ENCODE peak calls at places on chromosomes 2 and 18, in ten cellular contexts. One of them, this sample, is unnamed.

GRCh38 chr2:129254718-129255117 is 724.7 kb upstream of the RAB6C start:
- DNase-seq in spleen: no peak
- DNase-seq in GM23338: no peak
- DNase-seq in kidney epithelial cell: no peak
- DNase-seq in stomach: no peak
- DNase-seq in ACHN: no peak
- DNase-seq in activated naive CD4-positive, alpha-beta T cell treated with Interleukin-2 at 50 U/mL for 16 hours: no peak
- DNase-seq in GM23248: no peak
- DNase-seq in naive thymus-derived CD8-positive, alpha-beta T cell: no peak
- DNase-seq in AG20443: no peak
- DNase-seq in this sample: no peak

GRCh38 chr2:16277117-16277516 is 336.8 kb downstream of the MYCN start:
- DNase-seq in spleen: no peak
- DNase-seq in GM23338: no peak
- DNase-seq in kidney epithelial cell: no peak
- DNase-seq in stomach: no peak
- DNase-seq in ACHN: no peak
- DNase-seq in activated naive CD4-positive, alpha-beta T cell treated with Interleukin-2 at 50 U/mL for 16 hours: no peak
- DNase-seq in GM23248: no peak
- DNase-seq in naive thymus-derived CD8-positive, alpha-beta T cell: no peak
- DNase-seq in AG20443: no peak
- DNase-seq in this sample: no peak

GRCh38 chr2:218020281-218020680 is 17.5 kb upstream of the TNS1 start:
- DNase-seq in spleen: peak
- DNase-seq in GM23338: no peak
- DNase-seq in kidney epithelial cell: no peak
- DNase-seq in stomach: no peak
- DNase-seq in ACHN: no peak
- DNase-seq in activated naive CD4-positive, alpha-beta T cell treated with Interleukin-2 at 50 U/mL for 16 hours: no peak
- DNase-seq in GM23248: no peak
- DNase-seq in naive thymus-derived CD8-positive, alpha-beta T cell: no peak
- DNase-seq in AG20443: no peak
- DNase-seq in this sample: no peak

GRCh38 chr2:58045580-58046334 is 849 bp upstream of the VRK2 start:
- DNase-seq in spleen: peak
- DNase-seq in GM23338: no peak
- DNase-seq in kidney epithelial cell: no peak
- DNase-seq in stomach: no peak
- DNase-seq in ACHN: no peak
- DNase-seq in activated naive CD4-positive, alpha-beta T cell treated with Interleukin-2 at 50 U/mL for 16 hours: no peak
- DNase-seq in GM23248: no peak
- DNase-seq in naive thymus-derived CD8-positive, alpha-beta T cell: no peak
- DNase-seq in AG20443: no peak
- DNase-seq in this sample: no peak

GRCh38 chr2:108934151-108934550 is 54.9 kb downstream of the EDAR start:
- DNase-seq in spleen: no peak
- DNase-seq in GM23338: no peak
- DNase-seq in kidney epithelial cell: no peak
- DNase-seq in stomach: no peak
- DNase-seq in ACHN: no peak
- DNase-seq in activated naive CD4-positive, alpha-beta T cell treated with Interleukin-2 at 50 U/mL for 16 hours: no peak
- DNase-seq in GM23248: no peak
- DNase-seq in naive thymus-derived CD8-positive, alpha-beta T cell: no peak
- DNase-seq in AG20443: no peak
- DNase-seq in this sample: no peak

GRCh38 chr2:26018184-26018716 is 15.6 kb upstream of the RAB10 start:
- DNase-seq in spleen: no peak
- DNase-seq in GM23338: peak
- DNase-seq in kidney epithelial cell: peak
- DNase-seq in stomach: peak
- DNase-seq in ACHN: peak
- DNase-seq in activated naive CD4-positive, alpha-beta T cell treated with Interleukin-2 at 50 U/mL for 16 hours: peak
- DNase-seq in GM23248: peak
- DNase-seq in naive thymus-derived CD8-positive, alpha-beta T cell: no peak
- DNase-seq in AG20443: peak
- DNase-seq in this sample: peak

GRCh38 chr2:3610415-3610814 is 15.5 kb downstream of the COLEC11 start:
- DNase-seq in spleen: peak
- DNase-seq in GM23338: no peak
- DNase-seq in kidney epithelial cell: no peak
- DNase-seq in stomach: peak
- DNase-seq in ACHN: no peak
- DNase-seq in activated naive CD4-positive, alpha-beta T cell treated with Interleukin-2 at 50 U/mL for 16 hours: no peak
- DNase-seq in GM23248: no peak
- DNase-seq in naive thymus-derived CD8-positive, alpha-beta T cell: no peak
- DNase-seq in AG20443: no peak
- DNase-seq in this sample: peak

GRCh38 chr18:39500320-39500719 is 1934.7 kb upstream of the CELF4 start:
- DNase-seq in spleen: no peak
- DNase-seq in GM23338: peak
- DNase-seq in kidney epithelial cell: no peak
- DNase-seq in stomach: no peak
- DNase-seq in ACHN: no peak
- DNase-seq in activated naive CD4-positive, alpha-beta T cell treated with Interleukin-2 at 50 U/mL for 16 hours: no peak
- DNase-seq in GM23248: no peak
- DNase-seq in naive thymus-derived CD8-positive, alpha-beta T cell: no peak
- DNase-seq in AG20443: no peak
- DNase-seq in this sample: no peak

GRCh38 chr18:50656396-50656795 is 96.5 kb downstream of the MAPK4 start:
- DNase-seq in spleen: no peak
- DNase-seq in GM23338: no peak
- DNase-seq in kidney epithelial cell: no peak
- DNase-seq in stomach: no peak
- DNase-seq in ACHN: no peak
- DNase-seq in activated naive CD4-positive, alpha-beta T cell treated with Interleukin-2 at 50 U/mL for 16 hours: no peak
- DNase-seq in GM23248: peak
- DNase-seq in naive thymus-derived CD8-positive, alpha-beta T cell: no peak
- DNase-seq in AG20443: no peak
- DNase-seq in this sample: no peak

GRCh38 chr2:199379251-199379650 is 78.5 kb downstream of the SATB2 start:
- DNase-seq in spleen: no peak
- DNase-seq in GM23338: no peak
- DNase-seq in kidney epithelial cell: no peak
- DNase-seq in stomach: no peak
- DNase-seq in ACHN: no peak
- DNase-seq in activated naive CD4-positive, alpha-beta T cell treated with Interleukin-2 at 50 U/mL for 16 hours: no peak
- DNase-seq in GM23248: peak
- DNase-seq in naive thymus-derived CD8-positive, alpha-beta T cell: no peak
- DNase-seq in AG20443: peak
- DNase-seq in this sample: no peak

GRCh38 chr2:74944987-74945782 is 13.3 kb upstream of the POLE4 start:
- DNase-seq in spleen: no peak
- DNase-seq in GM23338: no peak
- DNase-seq in kidney epithelial cell: no peak
- DNase-seq in stomach: no peak
- DNase-seq in ACHN: no peak
- DNase-seq in activated naive CD4-positive, alpha-beta T cell treated with Interleukin-2 at 50 U/mL for 16 hours: no peak
- DNase-seq in GM23248: peak
- DNase-seq in naive thymus-derived CD8-positive, alpha-beta T cell: no peak
- DNase-seq in AG20443: no peak
- DNase-seq in this sample: peak

GRCh38 chr18:77100751-77101355 is 31.7 kb downstream of the MBP start:
- DNase-seq in spleen: no peak
- DNase-seq in GM23338: no peak
- DNase-seq in kidney epithelial cell: no peak
- DNase-seq in stomach: no peak
- DNase-seq in ACHN: peak
- DNase-seq in activated naive CD4-positive, alpha-beta T cell treated with Interleukin-2 at 50 U/mL for 16 hours: peak
- DNase-seq in GM23248: peak
- DNase-seq in naive thymus-derived CD8-positive, alpha-beta T cell: no peak
- DNase-seq in AG20443: no peak
- DNase-seq in this sample: peak

GRCh38 chr2:120912101-120912985 is 176.7 kb downstream of the GLI2 start:
- DNase-seq in spleen: no peak
- DNase-seq in GM23338: no peak
- DNase-seq in kidney epithelial cell: no peak
- DNase-seq in stomach: peak
- DNase-seq in ACHN: no peak
- DNase-seq in activated naive CD4-positive, alpha-beta T cell treated with Interleukin-2 at 50 U/mL for 16 hours: no peak
- DNase-seq in GM23248: peak
- DNase-seq in naive thymus-derived CD8-positive, alpha-beta T cell: no peak
- DNase-seq in AG20443: peak
- DNase-seq in this sample: no peak

GRCh38 chr18:75474332-75474731 is 46.8 kb upstream of the SMIM21 start:
- DNase-seq in spleen: no peak
- DNase-seq in GM23338: no peak
- DNase-seq in kidney epithelial cell: no peak
- DNase-seq in stomach: no peak
- DNase-seq in ACHN: no peak
- DNase-seq in activated naive CD4-positive, alpha-beta T cell treated with Interleukin-2 at 50 U/mL for 16 hours: no peak
- DNase-seq in GM23248: peak
- DNase-seq in naive thymus-derived CD8-positive, alpha-beta T cell: no peak
- DNase-seq in AG20443: no peak
- DNase-seq in this sample: no peak

GRCh38 chr2:10447300-10448207 is 573 bp downstream of the ODC1 start:
- DNase-seq in spleen: peak
- DNase-seq in GM23338: peak
- DNase-seq in kidney epithelial cell: no peak
- DNase-seq in stomach: peak
- DNase-seq in ACHN: peak
- DNase-seq in activated naive CD4-positive, alpha-beta T cell treated with Interleukin-2 at 50 U/mL for 16 hours: peak
- DNase-seq in GM23248: peak
- DNase-seq in naive thymus-derived CD8-positive, alpha-beta T cell: no peak
- DNase-seq in AG20443: peak
- DNase-seq in this sample: peak

GRCh38 chr2:221518201-221518936 is 53.7 kb downstream of the EPHA4 start:
- DNase-seq in spleen: no peak
- DNase-seq in GM23338: no peak
- DNase-seq in kidney epithelial cell: no peak
- DNase-seq in stomach: no peak
- DNase-seq in ACHN: no peak
- DNase-seq in activated naive CD4-positive, alpha-beta T cell treated with Interleukin-2 at 50 U/mL for 16 hours: peak
- DNase-seq in GM23248: peak
- DNase-seq in naive thymus-derived CD8-positive, alpha-beta T cell: no peak
- DNase-seq in AG20443: no peak
- DNase-seq in this sample: peak

GRCh38 chr2:231920366-231920765 is 5.8 kb downstream of the NPPC start:
- DNase-seq in spleen: peak
- DNase-seq in GM23338: no peak
- DNase-seq in kidney epithelial cell: no peak
- DNase-seq in stomach: no peak
- DNase-seq in ACHN: no peak
- DNase-seq in activated naive CD4-positive, alpha-beta T cell treated with Interleukin-2 at 50 U/mL for 16 hours: no peak
- DNase-seq in GM23248: no peak
- DNase-seq in naive thymus-derived CD8-positive, alpha-beta T cell: no peak
- DNase-seq in AG20443: no peak
- DNase-seq in this sample: no peak

GRCh38 chr2:128354731-128355470 is 36.2 kb upstream of the HS6ST1 start:
- DNase-seq in spleen: no peak
- DNase-seq in GM23338: no peak
- DNase-seq in kidney epithelial cell: no peak
- DNase-seq in stomach: no peak
- DNase-seq in ACHN: no peak
- DNase-seq in activated naive CD4-positive, alpha-beta T cell treated with Interleukin-2 at 50 U/mL for 16 hours: no peak
- DNase-seq in GM23248: peak
- DNase-seq in naive thymus-derived CD8-positive, alpha-beta T cell: no peak
- DNase-seq in AG20443: peak
- DNase-seq in this sample: peak

GRCh38 chr2:135532581-135532980 is 1.3 kb downstream of the R3HDM1 start:
- DNase-seq in spleen: no peak
- DNase-seq in GM23338: no peak
- DNase-seq in kidney epithelial cell: no peak
- DNase-seq in stomach: no peak
- DNase-seq in ACHN: no peak
- DNase-seq in activated naive CD4-positive, alpha-beta T cell treated with Interleukin-2 at 50 U/mL for 16 hours: no peak
- DNase-seq in GM23248: peak
- DNase-seq in naive thymus-derived CD8-positive, alpha-beta T cell: no peak
- DNase-seq in AG20443: no peak
- DNase-seq in this sample: no peak

GRCh38 chr2:162382283-162382682 is 38.4 kb downstream of the GCA start:
- DNase-seq in spleen: no peak
- DNase-seq in GM23338: no peak
- DNase-seq in kidney epithelial cell: no peak
- DNase-seq in stomach: no peak
- DNase-seq in ACHN: no peak
- DNase-seq in activated naive CD4-positive, alpha-beta T cell treated with Interleukin-2 at 50 U/mL for 16 hours: no peak
- DNase-seq in GM23248: no peak
- DNase-seq in naive thymus-derived CD8-positive, alpha-beta T cell: no peak
- DNase-seq in AG20443: no peak
- DNase-seq in this sample: no peak

GRCh38 chr2:179268277-179268935 is 3.8 kb upstream of the SESTD1 start:
- DNase-seq in spleen: no peak
- DNase-seq in GM23338: no peak
- DNase-seq in kidney epithelial cell: no peak
- DNase-seq in stomach: no peak
- DNase-seq in ACHN: no peak
- DNase-seq in activated naive CD4-positive, alpha-beta T cell treated with Interleukin-2 at 50 U/mL for 16 hours: peak
- DNase-seq in GM23248: peak
- DNase-seq in naive thymus-derived CD8-positive, alpha-beta T cell: no peak
- DNase-seq in AG20443: peak
- DNase-seq in this sample: no peak

GRCh38 chr2:168245074-168245825 is 2.1 kb downstream of the STK39 start:
- DNase-seq in spleen: no peak
- DNase-seq in GM23338: no peak
- DNase-seq in kidney epithelial cell: no peak
- DNase-seq in stomach: no peak
- DNase-seq in ACHN: no peak
- DNase-seq in activated naive CD4-positive, alpha-beta T cell treated with Interleukin-2 at 50 U/mL for 16 hours: no peak
- DNase-seq in GM23248: peak
- DNase-seq in naive thymus-derived CD8-positive, alpha-beta T cell: no peak
- DNase-seq in AG20443: no peak
- DNase-seq in this sample: no peak

GRCh38 chr2:33377048-33377447 is 99.4 kb upstream of the RASGRP3 start:
- DNase-seq in spleen: no peak
- DNase-seq in GM23338: no peak
- DNase-seq in kidney epithelial cell: no peak
- DNase-seq in stomach: no peak
- DNase-seq in ACHN: no peak
- DNase-seq in activated naive CD4-positive, alpha-beta T cell treated with Interleukin-2 at 50 U/mL for 16 hours: no peak
- DNase-seq in GM23248: peak
- DNase-seq in naive thymus-derived CD8-positive, alpha-beta T cell: no peak
- DNase-seq in AG20443: peak
- DNase-seq in this sample: no peak

GRCh38 chr2:67169417-67170140 is 227.6 kb upstream of the ETAA1 start:
- DNase-seq in spleen: no peak
- DNase-seq in GM23338: no peak
- DNase-seq in kidney epithelial cell: no peak
- DNase-seq in stomach: no peak
- DNase-seq in ACHN: no peak
- DNase-seq in activated naive CD4-positive, alpha-beta T cell treated with Interleukin-2 at 50 U/mL for 16 hours: no peak
- DNase-seq in GM23248: peak
- DNase-seq in naive thymus-derived CD8-positive, alpha-beta T cell: no peak
- DNase-seq in AG20443: no peak
- DNase-seq in this sample: no peak

GRCh38 chr2:236600892-236601291 is 31.3 kb downstream of the ACKR3 start:
- DNase-seq in spleen: peak
- DNase-seq in GM23338: no peak
- DNase-seq in kidney epithelial cell: no peak
- DNase-seq in stomach: no peak
- DNase-seq in ACHN: no peak
- DNase-seq in activated naive CD4-positive, alpha-beta T cell treated with Interleukin-2 at 50 U/mL for 16 hours: no peak
- DNase-seq in GM23248: no peak
- DNase-seq in naive thymus-derived CD8-positive, alpha-beta T cell: no peak
- DNase-seq in AG20443: no peak
- DNase-seq in this sample: no peak

GRCh38 chr2:40220177-40220925 is 231.5 kb downstream of the SLC8A1 start:
- DNase-seq in spleen: no peak
- DNase-seq in GM23338: no peak
- DNase-seq in kidney epithelial cell: no peak
- DNase-seq in stomach: no peak
- DNase-seq in ACHN: no peak
- DNase-seq in activated naive CD4-positive, alpha-beta T cell treated with Interleukin-2 at 50 U/mL for 16 hours: no peak
- DNase-seq in GM23248: peak
- DNase-seq in naive thymus-derived CD8-positive, alpha-beta T cell: no peak
- DNase-seq in AG20443: peak
- DNase-seq in this sample: no peak

GRCh38 chr2:123362671-123363070 is 662.4 kb upstream of the CNTNAP5 start:
- DNase-seq in spleen: no peak
- DNase-seq in GM23338: no peak
- DNase-seq in kidney epithelial cell: no peak
- DNase-seq in stomach: no peak
- DNase-seq in ACHN: no peak
- DNase-seq in activated naive CD4-positive, alpha-beta T cell treated with Interleukin-2 at 50 U/mL for 16 hours: no peak
- DNase-seq in GM23248: no peak
- DNase-seq in naive thymus-derived CD8-positive, alpha-beta T cell: no peak
- DNase-seq in AG20443: no peak
- DNase-seq in this sample: no peak

GRCh38 chr2:177554365-177554764 is 161.8 kb downstream of the AGPS start:
- DNase-seq in spleen: no peak
- DNase-seq in GM23338: no peak
- DNase-seq in kidney epithelial cell: no peak
- DNase-seq in stomach: no peak
- DNase-seq in ACHN: no peak
- DNase-seq in activated naive CD4-positive, alpha-beta T cell treated with Interleukin-2 at 50 U/mL for 16 hours: no peak
- DNase-seq in GM23248: no peak
- DNase-seq in naive thymus-derived CD8-positive, alpha-beta T cell: no peak
- DNase-seq in AG20443: no peak
- DNase-seq in this sample: no peak